ENCODE peak calls at places on chromosomes 6 and 20, in four cellular contexts. D, Y, B and K are unnamed samples.

GRCh38 chr6:43173496-43174262 is 2.6 kb downstream of the SRF start:
- DNase-seq in Y (no peak), B (no peak), D (peak), K (no peak)

GRCh38 chr6:136723780-136724179 is 68.5 kb downstream of the MAP3K5 start:
- DNase-seq in Y (no peak), B (no peak), D (no peak), K (no peak)

GRCh38 chr6:36198986-36199385 is 2.4 kb downstream of the BRPF3 start:
- DNase-seq in D (no peak), Y (no peak), B (no peak), K (no peak)

GRCh38 chr20:2873747-2874041 is 413 bp downstream of the PTPRA start:
- DNase-seq in D (peak), B (peak), Y (peak), K (no peak)

GRCh38 chr6:148446681-148447080 is 104.0 kb downstream of the SASH1 start:
- DNase-seq in B (no peak), Y (no peak), D (peak), K (no peak)

GRCh38 chr6:157481189-157481864 is 100.3 kb downstream of the ZDHHC14 start:
- DNase-seq in D (no peak), Y (no peak), B (no peak), K (no peak)

GRCh38 chr20:54355631-54356280 is 119.6 kb upstream of the DOK5 start:
- DNase-seq in D (no peak), Y (no peak), B (peak), K (no peak)

GRCh38 chr6:2891768-2892170 is 11.3 kb downstream of the SERPINB9 start:
- DNase-seq in D (no peak), Y (no peak), B (no peak), K (peak)

GRCh38 chr20:42308980-42309524 is 690.9 kb upstream of the CHD6 start:
- DNase-seq in B (no peak), Y (no peak), D (no peak), K (no peak)

GRCh38 chr20:41047975-41048305 is 19.3 kb downstream of the TOP1 start:
- DNase-seq in B (peak), Y (no peak), D (peak), K (no peak)

GRCh38 chr20:41046716-41047115 is 18.1 kb downstream of the TOP1 start:
- DNase-seq in D (peak), B (peak), Y (no peak), K (no peak)

GRCh38 chr20:41045680-41046079 is 17.1 kb downstream of the TOP1 start:
- DNase-seq in Y (no peak), D (no peak), B (no peak), K (no peak)

GRCh38 chr20:41048475-41049242 is 20.0 kb downstream of the TOP1 start:
- DNase-seq in Y (no peak), B (no peak), D (no peak), K (no peak)

GRCh38 chr20:41047279-41047974 is 18.8 kb downstream of the TOP1 start:
- DNase-seq in D (peak), B (no peak), Y (no peak), K (no peak)
- H3K4me3 ChIP-seq in D (peak), B (no peak), Y (no peak), K (no peak)

DNA sequence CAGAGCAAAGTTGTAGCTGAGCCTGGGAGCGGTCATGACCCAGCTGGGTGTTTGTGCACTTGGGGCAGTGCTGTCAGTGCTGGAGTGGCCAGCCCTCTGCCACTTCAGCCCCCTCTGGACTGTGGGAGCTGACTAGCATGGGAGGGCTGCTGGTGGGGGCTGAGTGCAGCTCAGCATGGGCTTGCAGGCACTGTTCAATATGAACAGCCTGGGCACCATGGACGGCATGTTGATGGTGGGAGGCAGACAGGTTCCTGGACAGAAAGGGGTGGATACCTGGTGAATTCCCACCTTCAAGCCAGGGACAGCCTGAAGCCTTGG is 50.5 kb downstream of the GGTLC1 start:
- DNase-seq in D (no peak), Y (no peak), B (no peak), K (no peak)
- H3K4me3 ChIP-seq in D (no peak), Y (no peak), B (no peak), K (no peak)

GRCh38 chr20:41242352-41242751 is 75.2 kb downstream of the ZHX3 start:
- DNase-seq in Y (no peak), B (no peak), D (no peak), K (no peak)
- H3K4me3 ChIP-seq in Y (no peak), B (no peak), D (no peak), K (no peak)

GRCh38 chr6:144181639-144182038 is 31.3 kb downstream of the STX11 start:
- DNase-seq in B (no peak), Y (no peak), D (no peak), K (no peak)

GRCh38 chr6:144190593-144190992 is 40.3 kb downstream of the STX11 start:
- DNase-seq in D (peak), B (peak), Y (no peak), K (peak)

GRCh38 chr6:144185133-144185836 is 35.0 kb downstream of the STX11 start:
- DNase-seq in D (no peak), B (no peak), Y (no peak), K (no peak)

GRCh38 chr6:144190051-144190450 is 39.7 kb downstream of the STX11 start:
- DNase-seq in Y (no peak), B (no peak), D (no peak), K (no peak)

GRCh38 chr6:144186817-144187625 is 36.7 kb downstream of the STX11 start:
- DNase-seq in D (no peak), Y (no peak), B (no peak), K (no peak)
- H3K4me3 ChIP-seq in D (no peak), Y (no peak), B (no peak), K (no peak)

DNA sequence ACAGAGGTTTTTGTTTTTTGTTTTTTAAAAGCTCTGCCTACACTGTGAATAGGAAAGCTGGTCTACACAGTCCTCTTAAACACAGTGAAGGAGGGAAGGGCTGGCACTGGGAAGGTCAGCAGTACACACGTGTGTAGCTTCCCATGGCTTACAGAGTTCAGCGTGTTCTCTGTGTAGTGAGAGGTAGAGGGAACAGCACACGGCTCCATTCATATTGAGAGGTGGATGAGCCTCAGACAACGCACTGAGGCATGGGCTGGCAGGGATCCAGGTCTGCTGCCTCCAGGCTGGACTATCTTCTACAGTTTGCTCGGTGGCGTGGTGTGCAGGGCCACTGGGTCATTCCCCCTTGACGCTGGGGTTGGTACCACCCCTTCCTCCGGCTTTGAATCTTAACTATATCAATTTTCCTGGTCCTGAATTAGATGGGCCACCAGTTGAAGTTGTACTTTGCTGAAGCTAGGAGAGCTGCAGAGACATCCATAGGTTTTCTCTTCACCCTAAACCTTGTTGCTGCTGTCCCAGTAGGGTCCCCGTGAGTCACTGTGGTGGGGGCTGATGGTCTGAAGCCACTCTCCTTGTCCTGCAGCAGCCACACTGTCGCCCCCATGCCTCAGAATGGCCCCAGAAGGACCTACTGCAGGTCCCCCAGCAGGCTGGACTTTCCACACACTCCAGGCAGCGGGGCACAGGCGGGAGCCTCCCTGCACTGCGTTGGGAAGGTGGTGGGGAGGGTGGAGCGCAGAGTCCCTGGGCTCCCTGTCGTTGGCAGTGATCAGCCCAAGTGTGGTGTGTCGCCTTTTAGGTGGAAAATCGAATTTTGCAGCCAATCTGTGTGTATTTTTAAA is 2.0 kb downstream of the ARFGAP1 start:
- DNase-seq in B (peak), D (no peak), Y (no peak), K (no peak)
- H3K4me3 ChIP-seq in B (peak), D (peak), Y (no peak), K (peak)

DNA sequence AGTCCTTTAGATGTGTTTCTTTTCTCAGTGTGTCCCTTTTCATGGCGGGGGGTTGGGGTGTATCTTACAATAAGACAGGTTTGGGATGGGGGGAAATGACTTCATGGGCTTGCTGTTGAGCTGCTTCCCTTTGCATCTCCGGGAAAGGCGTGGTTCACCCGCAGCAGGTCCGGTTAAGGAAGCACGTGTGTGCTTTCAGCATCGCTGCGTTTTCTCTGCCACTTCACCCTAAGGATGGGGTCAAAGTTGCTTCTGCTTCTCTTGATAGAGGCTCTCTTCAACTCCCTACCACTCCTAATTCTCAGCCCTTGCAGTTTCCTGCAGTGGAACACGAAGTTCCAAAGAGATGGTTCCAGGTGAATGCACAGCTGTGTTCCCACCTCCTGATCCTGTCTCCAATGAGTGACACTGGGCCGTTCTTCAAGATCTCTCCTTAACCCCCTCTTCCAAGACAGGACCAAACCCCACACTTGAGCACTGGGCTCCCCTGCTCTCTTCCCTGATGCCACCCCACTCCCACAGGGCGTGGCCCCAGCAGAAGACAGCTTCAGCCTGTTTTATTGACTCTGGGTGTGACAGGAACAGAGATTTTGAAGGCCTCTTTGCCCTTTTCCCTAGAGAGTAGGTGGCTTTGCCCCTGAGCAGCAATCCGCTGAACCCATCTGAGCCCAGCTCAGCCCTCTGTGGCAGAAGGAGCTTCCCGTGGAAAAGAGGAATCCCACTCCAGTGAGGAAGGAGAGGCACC is 85.2 kb downstream of the PLEKHG1 start:
- DNase-seq in B (no peak), Y (no peak), D (no peak), K (no peak)
- H3K4me3 ChIP-seq in B (no peak), Y (no peak), D (no peak), K (no peak)

DNA sequence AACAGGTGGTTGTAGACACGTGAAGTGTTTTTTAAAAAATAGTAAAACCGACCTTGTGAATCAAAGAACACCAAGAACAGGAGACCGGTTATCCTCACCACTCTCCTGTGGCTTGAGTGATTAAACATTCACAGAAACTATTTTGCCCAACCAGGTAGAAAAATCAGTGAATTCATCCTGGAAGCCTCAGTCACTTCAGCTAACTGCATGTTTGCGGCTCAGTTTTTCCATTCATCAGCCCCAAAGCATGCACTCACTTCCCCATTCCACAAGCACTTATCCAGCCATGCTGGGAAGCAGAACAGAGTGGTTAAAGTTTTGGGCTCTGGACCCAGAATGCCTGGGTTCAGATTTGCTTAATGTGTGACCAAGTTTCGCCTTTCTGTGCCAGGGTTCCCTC is 2.4 kb downstream of the LRRN4 start:
- DNase-seq in Y (no peak), B (peak), D (peak), K (no peak)
- H3K4me3 ChIP-seq in Y (peak), B (no peak), D (peak), K (peak)

GRCh38 chr6:82097676-82098075 is 149.9 kb downstream of the IBTK start:
- DNase-seq in Y (no peak), D (no peak), B (no peak), K (no peak)
- H3K4me3 ChIP-seq in Y (no peak), D (no peak), B (no peak), K (no peak)

GRCh38 chr6:11471261-11471660 is 66.3 kb upstream of the TMEM170B start:
- DNase-seq in B (no peak), Y (no peak), D (no peak), K (no peak)

GRCh38 chr6:11469684-11470083 is 67.9 kb upstream of the TMEM170B start:
- DNase-seq in D (no peak), B (no peak), Y (no peak), K (no peak)

GRCh38 chr6:11467364-11467763 is 70.2 kb upstream of the TMEM170B start:
- DNase-seq in B (no peak), D (no peak), Y (no peak), K (no peak)

GRCh38 chr6:11475019-11475418 is 62.5 kb upstream of the TMEM170B start:
- DNase-seq in D (no peak), Y (no peak), B (no peak), K (no peak)

DNA sequence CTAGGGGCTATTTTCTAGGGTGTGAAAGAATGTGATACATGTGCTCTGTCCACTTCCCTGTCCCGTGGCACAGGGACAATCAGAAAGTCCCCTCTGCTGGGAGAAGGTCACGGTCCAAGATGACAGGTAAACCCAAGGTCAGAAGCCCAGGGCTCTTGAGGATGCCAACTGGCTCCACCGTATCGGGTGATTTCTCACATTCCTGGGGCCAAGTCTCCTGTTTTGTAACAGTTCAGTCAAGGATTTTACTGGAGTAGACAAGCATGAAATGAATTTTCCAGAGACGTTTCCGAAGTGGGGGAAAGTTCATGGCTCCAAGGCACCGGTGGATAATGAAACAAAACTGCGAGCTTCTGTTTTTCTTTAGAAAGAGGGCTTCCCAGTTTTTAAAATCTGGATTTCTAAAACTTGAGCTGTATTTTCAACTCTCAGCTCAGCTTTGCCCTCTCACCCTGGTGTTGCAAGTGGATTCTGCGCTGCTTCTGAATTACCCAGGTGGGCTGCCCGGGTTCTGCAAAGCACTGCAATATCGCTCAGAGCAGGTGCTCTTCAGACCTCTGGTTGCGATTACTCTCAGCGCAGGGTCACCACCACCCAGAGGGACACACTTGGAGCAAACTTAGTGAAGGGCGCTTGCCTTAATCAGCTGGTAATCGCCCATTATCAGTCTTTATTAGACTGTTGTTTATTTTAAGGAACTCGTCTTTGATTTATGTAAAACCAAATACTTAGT is 64.4 kb upstream of the TMEM170B start:
- DNase-seq in D (no peak), B (no peak), Y (no peak), K (no peak)
- H3K4me3 ChIP-seq in D (no peak), B (no peak), Y (no peak), K (no peak)